ENCODE peak calls at places on chromosomes 16 and 17, in eight cellular contexts. One of them, this sample, is unnamed.

GRCh38 chr16:50972899-50973298 is 178.2 kb downstream of the SALL1 start:
- DNase-seq in MCF 10A: peak
- DNase-seq in stimulated activated CD4-positive, alpha-beta T cell treated with anti-CD3 and anti-CD28 coated beads, TNF-alpha, amount 100 ng/mL, for 1 hour: no peak
- DNase-seq in ovary: no peak
- DNase-seq in G401: no peak
- DNase-seq in HFF-Myc: no peak
- DNase-seq in KG1: no peak
- DNase-seq in HEK293T: no peak
- DNase-seq in this sample: no peak

GRCh38 chr16:22381392-22381791 is 7.0 kb upstream of the CDR2 start:
- DNase-seq in MCF 10A: no peak
- DNase-seq in stimulated activated CD4-positive, alpha-beta T cell treated with anti-CD3 and anti-CD28 coated beads, TNF-alpha, amount 100 ng/mL, for 1 hour: no peak
- DNase-seq in ovary: no peak
- DNase-seq in G401: no peak
- DNase-seq in HFF-Myc: no peak
- DNase-seq in KG1: no peak
- DNase-seq in HEK293T: no peak
- DNase-seq in this sample: no peak

GRCh38 chr17:65194670-65195334 is 57.6 kb downstream of the RGS9 start:
- DNase-seq in MCF 10A: no peak
- DNase-seq in stimulated activated CD4-positive, alpha-beta T cell treated with anti-CD3 and anti-CD28 coated beads, TNF-alpha, amount 100 ng/mL, for 1 hour: no peak
- DNase-seq in ovary: no peak
- DNase-seq in G401: no peak
- DNase-seq in HFF-Myc: no peak
- DNase-seq in KG1: no peak
- DNase-seq in HEK293T: no peak
- DNase-seq in this sample: no peak

GRCh38 chr17:61235001-61235820 is 164.4 kb upstream of the TBX2 start:
- DNase-seq in MCF 10A: no peak
- DNase-seq in stimulated activated CD4-positive, alpha-beta T cell treated with anti-CD3 and anti-CD28 coated beads, TNF-alpha, amount 100 ng/mL, for 1 hour: no peak
- DNase-seq in ovary: no peak
- DNase-seq in G401: no peak
- DNase-seq in HFF-Myc: no peak
- DNase-seq in KG1: no peak
- DNase-seq in HEK293T: no peak
- DNase-seq in this sample: no peak

GRCh38 chr16:30562021-30562420 is 3.8 kb upstream of the ZNF764 start:
- DNase-seq in MCF 10A: no peak
- DNase-seq in stimulated activated CD4-positive, alpha-beta T cell treated with anti-CD3 and anti-CD28 coated beads, TNF-alpha, amount 100 ng/mL, for 1 hour: no peak
- DNase-seq in ovary: no peak
- DNase-seq in G401: no peak
- DNase-seq in HFF-Myc: no peak
- DNase-seq in KG1: no peak
- DNase-seq in HEK293T: no peak
- DNase-seq in this sample: no peak

GRCh38 chr16:86389566-86390328 is 120.6 kb upstream of the FOXF1 start:
- DNase-seq in MCF 10A: no peak
- DNase-seq in stimulated activated CD4-positive, alpha-beta T cell treated with anti-CD3 and anti-CD28 coated beads, TNF-alpha, amount 100 ng/mL, for 1 hour: no peak
- DNase-seq in ovary: no peak
- DNase-seq in G401: no peak
- DNase-seq in HFF-Myc: no peak
- DNase-seq in KG1: no peak
- DNase-seq in HEK293T: no peak
- DNase-seq in this sample: no peak

GRCh38 chr16:23953476-23953875 is 117.7 kb downstream of the PRKCB start:
- DNase-seq in MCF 10A: no peak
- DNase-seq in stimulated activated CD4-positive, alpha-beta T cell treated with anti-CD3 and anti-CD28 coated beads, TNF-alpha, amount 100 ng/mL, for 1 hour: no peak
- DNase-seq in ovary: no peak
- DNase-seq in G401: no peak
- DNase-seq in HFF-Myc: no peak
- DNase-seq in KG1: no peak
- DNase-seq in HEK293T: no peak
- DNase-seq in this sample: no peak

GRCh38 chr17:76071497-76072148 is 694 bp downstream of the SRP68 start:
- DNase-seq in MCF 10A: no peak
- DNase-seq in stimulated activated CD4-positive, alpha-beta T cell treated with anti-CD3 and anti-CD28 coated beads, TNF-alpha, amount 100 ng/mL, for 1 hour: no peak
- DNase-seq in ovary: no peak
- DNase-seq in G401: no peak
- DNase-seq in HFF-Myc: no peak
- DNase-seq in KG1: no peak
- DNase-seq in HEK293T: no peak
- DNase-seq in this sample: no peak

GRCh38 chr17:80983545-80983944 is 8.1 kb upstream of the CHMP6 start:
- DNase-seq in MCF 10A: no peak
- DNase-seq in stimulated activated CD4-positive, alpha-beta T cell treated with anti-CD3 and anti-CD28 coated beads, TNF-alpha, amount 100 ng/mL, for 1 hour: no peak
- DNase-seq in ovary: no peak
- DNase-seq in G401: no peak
- DNase-seq in HFF-Myc: no peak
- DNase-seq in KG1: no peak
- DNase-seq in HEK293T: no peak
- DNase-seq in this sample: no peak